ENCODE peak calls at places on chromosomes 11 and 22, in nine cellular contexts. One of them, this sample, is unnamed.

GRCh38 chr11:125448136-125448535 is 47.9 kb downstream of the FEZ1 start:
- DNase-seq in astrocyte of the cerebellum: peak
- DNase-seq in mammary epithelial cell: peak
- DNase-seq in GM20000: no peak
- DNase-seq in AG04450: no peak
- DNase-seq in omental fat pad: no peak
- DNase-seq in pancreas: no peak
- DNase-seq in PC-3: peak
- DNase-seq in K562: no peak
- DNase-seq in this sample: no peak

GRCh38 chr11:63893355-63893754 is 23.6 kb downstream of the RCOR2 start:
- DNase-seq in astrocyte of the cerebellum: no peak
- DNase-seq in mammary epithelial cell: no peak
- DNase-seq in GM20000: no peak
- DNase-seq in AG04450: no peak
- DNase-seq in omental fat pad: no peak
- DNase-seq in pancreas: no peak
- DNase-seq in PC-3: no peak
- DNase-seq in K562: no peak
- DNase-seq in this sample: no peak

GRCh38 chr22:30185129-30185528 is 61.4 kb downstream of the LIF start:
- DNase-seq in astrocyte of the cerebellum: no peak
- DNase-seq in mammary epithelial cell: no peak
- DNase-seq in GM20000: no peak
- DNase-seq in AG04450: no peak
- DNase-seq in omental fat pad: no peak
- DNase-seq in pancreas: no peak
- DNase-seq in PC-3: peak
- DNase-seq in K562: no peak
- DNase-seq in this sample: no peak

GRCh38 chr22:34414467-34415440 is 494.5 kb upstream of the LARGE1 start:
- DNase-seq in astrocyte of the cerebellum: no peak
- DNase-seq in mammary epithelial cell: peak
- DNase-seq in GM20000: peak
- DNase-seq in AG04450: no peak
- DNase-seq in omental fat pad: no peak
- DNase-seq in pancreas: peak
- DNase-seq in PC-3: peak
- DNase-seq in K562: peak
- DNase-seq in this sample: no peak

GRCh38 chr11:44814881-44815592 is 88.3 kb downstream of the TSPAN18 start:
- DNase-seq in astrocyte of the cerebellum: peak
- DNase-seq in mammary epithelial cell: no peak
- DNase-seq in GM20000: no peak
- DNase-seq in AG04450: no peak
- DNase-seq in omental fat pad: no peak
- DNase-seq in pancreas: no peak
- DNase-seq in PC-3: no peak
- DNase-seq in K562: no peak
- DNase-seq in this sample: peak

GRCh38 chr22:23791737-23792645 is 5.2 kb downstream of the SMARCB1 start:
- DNase-seq in astrocyte of the cerebellum: no peak
- DNase-seq in mammary epithelial cell: no peak
- DNase-seq in GM20000: peak
- DNase-seq in AG04450: no peak
- DNase-seq in omental fat pad: no peak
- DNase-seq in pancreas: no peak
- DNase-seq in PC-3: no peak
- DNase-seq in K562: no peak
- DNase-seq in this sample: no peak

GRCh38 chr11:26584818-26585217 is 12.8 kb upstream of the MUC15 start:
- DNase-seq in astrocyte of the cerebellum: no peak
- DNase-seq in mammary epithelial cell: peak
- DNase-seq in GM20000: no peak
- DNase-seq in AG04450: no peak
- DNase-seq in omental fat pad: no peak
- DNase-seq in pancreas: no peak
- DNase-seq in PC-3: no peak
- DNase-seq in K562: no peak
- DNase-seq in this sample: no peak

GRCh38 chr22:46746620-46747019 is 8.6 kb upstream of the CERK start:
- DNase-seq in astrocyte of the cerebellum: no peak
- DNase-seq in mammary epithelial cell: no peak
- DNase-seq in GM20000: no peak
- DNase-seq in AG04450: no peak
- DNase-seq in omental fat pad: no peak
- DNase-seq in pancreas: peak
- DNase-seq in PC-3: no peak
- DNase-seq in K562: no peak
- DNase-seq in this sample: no peak

GRCh38 chr11:47201015-47201414 is 13.8 kb upstream of the DDB2 start:
- DNase-seq in astrocyte of the cerebellum: no peak
- DNase-seq in mammary epithelial cell: no peak
- DNase-seq in GM20000: no peak
- DNase-seq in AG04450: no peak
- DNase-seq in omental fat pad: no peak
- DNase-seq in pancreas: no peak
- DNase-seq in PC-3: no peak
- DNase-seq in K562: peak
- DNase-seq in this sample: no peak

GRCh38 chr22:36048911-36049677 is 20.5 kb upstream of the RBFOX2 start:
- DNase-seq in astrocyte of the cerebellum: no peak
- DNase-seq in mammary epithelial cell: peak
- DNase-seq in GM20000: no peak
- DNase-seq in AG04450: no peak
- DNase-seq in omental fat pad: no peak
- DNase-seq in pancreas: peak
- DNase-seq in PC-3: peak
- DNase-seq in K562: peak
- DNase-seq in this sample: peak

GRCh38 chr11:120977470-120977869 is 46.4 kb upstream of the TBCEL start:
- DNase-seq in astrocyte of the cerebellum: peak
- DNase-seq in mammary epithelial cell: peak
- DNase-seq in GM20000: no peak
- DNase-seq in AG04450: no peak
- DNase-seq in omental fat pad: no peak
- DNase-seq in pancreas: no peak
- DNase-seq in PC-3: peak
- DNase-seq in K562: no peak
- DNase-seq in this sample: peak

DNA sequence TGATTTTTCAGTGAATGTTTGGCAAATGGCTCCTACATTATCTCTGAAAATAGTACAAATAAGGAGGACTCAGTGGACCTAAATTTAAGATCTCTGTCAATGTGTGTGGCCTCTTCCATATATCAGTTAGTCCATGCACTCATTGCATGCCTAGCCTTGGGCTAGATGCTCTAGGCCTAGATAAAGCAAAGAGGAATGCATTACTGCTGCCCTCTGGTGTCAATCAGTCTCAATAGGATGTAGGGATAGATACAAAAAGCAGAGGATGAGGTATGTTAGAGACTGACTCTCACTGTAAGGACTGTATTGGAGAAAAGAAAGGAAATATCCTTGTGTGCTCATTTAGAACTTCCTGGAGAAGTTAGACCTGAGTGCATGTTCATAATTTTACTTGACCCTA is 42.0 kb downstream of the MS4A2 start:
- DNase-seq in astrocyte of the cerebellum: no peak
- DNase-seq in mammary epithelial cell: peak
- DNase-seq in GM20000: peak
- DNase-seq in AG04450: no peak
- DNase-seq in omental fat pad: no peak
- DNase-seq in pancreas: peak
- DNase-seq in PC-3: peak
- DNase-seq in K562: peak
- DNase-seq in this sample: peak
- TF ChIP-seq CTCF in astrocyte of the cerebellum: no peak
- TF ChIP-seq CTCF in mammary epithelial cell: peak
- TF ChIP-seq CTCF in GM20000: no peak
- TF ChIP-seq CTCF in AG04450: no peak
- TF ChIP-seq CTCF in omental fat pad: no peak
- TF ChIP-seq CTCF in pancreas: peak
- TF ChIP-seq CTCF in PC-3: peak
- TF ChIP-seq CTCF in K562: peak
- TF ChIP-seq CTCF in this sample: peak

GRCh38 chr11:117098269-117099231 is at the start of gene SIK3:
- DNase-seq in astrocyte of the cerebellum: peak
- DNase-seq in mammary epithelial cell: peak
- DNase-seq in GM20000: peak
- DNase-seq in AG04450: peak
- DNase-seq in omental fat pad: peak
- DNase-seq in pancreas: peak
- DNase-seq in PC-3: peak
- DNase-seq in K562: peak
- DNase-seq in this sample: peak
- TF ChIP-seq CTCF in astrocyte of the cerebellum: peak
- TF ChIP-seq CTCF in mammary epithelial cell: peak
- TF ChIP-seq CTCF in GM20000: peak
- TF ChIP-seq CTCF in AG04450: peak
- TF ChIP-seq CTCF in omental fat pad: no peak
- TF ChIP-seq CTCF in pancreas: no peak
- TF ChIP-seq CTCF in PC-3: no peak
- TF ChIP-seq CTCF in K562: peak
- TF ChIP-seq CTCF in this sample: peak

DNA sequence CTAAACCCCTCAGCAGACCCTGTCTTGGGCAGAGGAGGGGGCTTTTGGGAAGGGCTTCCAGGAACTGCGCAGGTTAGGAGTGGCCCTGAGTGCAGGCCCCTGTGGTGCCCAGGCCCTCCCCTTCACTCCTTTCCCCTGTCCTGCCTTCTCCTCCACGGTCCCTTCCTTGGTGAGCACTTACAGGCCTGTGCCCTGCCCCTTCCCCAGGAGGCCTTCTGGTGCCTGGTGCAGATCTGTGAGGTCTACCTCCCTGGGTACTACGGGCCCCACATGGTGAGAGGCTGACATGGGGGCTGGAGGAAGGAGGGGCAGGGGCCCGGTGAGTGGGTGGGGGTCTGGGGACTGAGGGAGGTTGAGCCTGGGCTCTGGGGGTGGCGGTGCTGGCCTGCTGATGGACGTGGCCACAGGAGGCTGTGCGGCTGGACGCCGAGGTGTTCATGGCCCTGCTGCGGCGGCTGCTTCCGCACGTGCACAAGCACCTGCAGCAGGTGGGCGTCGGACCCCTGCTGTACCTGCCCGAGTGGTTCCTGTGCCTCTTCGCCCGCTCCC is 2.6 kb downstream of the TBC1D10C start:
- DNase-seq in astrocyte of the cerebellum: no peak
- DNase-seq in mammary epithelial cell: no peak
- DNase-seq in GM20000: no peak
- DNase-seq in AG04450: no peak
- DNase-seq in omental fat pad: no peak
- DNase-seq in pancreas: no peak
- DNase-seq in PC-3: no peak
- DNase-seq in K562: no peak
- DNase-seq in this sample: no peak
- TF ChIP-seq CTCF in astrocyte of the cerebellum: no peak
- TF ChIP-seq CTCF in mammary epithelial cell: no peak
- TF ChIP-seq CTCF in GM20000: no peak
- TF ChIP-seq CTCF in AG04450: no peak
- TF ChIP-seq CTCF in omental fat pad: no peak
- TF ChIP-seq CTCF in pancreas: no peak
- TF ChIP-seq CTCF in PC-3: no peak
- TF ChIP-seq CTCF in K562: no peak
- TF ChIP-seq CTCF in this sample: no peak

GRCh38 chr22:37654556-37655251 is 3.8 kb upstream of the PDXP start:
- DNase-seq in astrocyte of the cerebellum: no peak
- DNase-seq in mammary epithelial cell: no peak
- DNase-seq in GM20000: no peak
- DNase-seq in AG04450: no peak
- DNase-seq in omental fat pad: no peak
- DNase-seq in pancreas: no peak
- DNase-seq in PC-3: no peak
- DNase-seq in K562: no peak
- DNase-seq in this sample: no peak
- TF ChIP-seq CTCF in astrocyte of the cerebellum: no peak
- TF ChIP-seq CTCF in mammary epithelial cell: no peak
- TF ChIP-seq CTCF in GM20000: no peak
- TF ChIP-seq CTCF in AG04450: no peak
- TF ChIP-seq CTCF in omental fat pad: no peak
- TF ChIP-seq CTCF in pancreas: no peak
- TF ChIP-seq CTCF in PC-3: no peak
- TF ChIP-seq CTCF in K562: no peak
- TF ChIP-seq CTCF in this sample: no peak

DNA sequence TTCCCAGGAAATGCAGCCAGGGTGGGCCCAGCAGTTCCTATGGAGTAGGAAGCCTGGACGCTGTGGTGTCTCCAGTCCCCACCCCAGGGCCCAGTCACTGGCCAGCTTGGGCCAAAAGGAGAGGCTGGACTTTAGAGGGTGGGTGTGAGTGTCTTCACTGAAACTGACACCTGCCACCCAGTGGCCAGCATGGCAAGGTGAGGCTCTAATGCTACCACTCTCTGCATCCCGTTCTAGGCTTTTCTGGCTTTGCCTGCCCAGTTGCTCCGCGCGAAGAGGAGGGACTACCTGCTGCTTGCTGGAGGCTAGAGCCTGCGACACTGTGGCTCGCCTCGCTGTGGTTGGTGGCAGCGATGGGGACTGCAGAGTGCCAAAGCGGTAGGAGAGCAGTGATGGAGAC is 35.4 kb downstream of the C22orf42 start:
- DNase-seq in astrocyte of the cerebellum: no peak
- DNase-seq in mammary epithelial cell: no peak
- DNase-seq in GM20000: no peak
- DNase-seq in AG04450: no peak
- DNase-seq in omental fat pad: no peak
- DNase-seq in pancreas: no peak
- DNase-seq in PC-3: peak
- DNase-seq in K562: no peak
- DNase-seq in this sample: peak
- TF ChIP-seq CTCF in astrocyte of the cerebellum: no peak
- TF ChIP-seq CTCF in mammary epithelial cell: peak
- TF ChIP-seq CTCF in GM20000: no peak
- TF ChIP-seq CTCF in AG04450: no peak
- TF ChIP-seq CTCF in omental fat pad: no peak
- TF ChIP-seq CTCF in pancreas: no peak
- TF ChIP-seq CTCF in PC-3: peak
- TF ChIP-seq CTCF in K562: no peak
- TF ChIP-seq CTCF in this sample: no peak

DNA sequence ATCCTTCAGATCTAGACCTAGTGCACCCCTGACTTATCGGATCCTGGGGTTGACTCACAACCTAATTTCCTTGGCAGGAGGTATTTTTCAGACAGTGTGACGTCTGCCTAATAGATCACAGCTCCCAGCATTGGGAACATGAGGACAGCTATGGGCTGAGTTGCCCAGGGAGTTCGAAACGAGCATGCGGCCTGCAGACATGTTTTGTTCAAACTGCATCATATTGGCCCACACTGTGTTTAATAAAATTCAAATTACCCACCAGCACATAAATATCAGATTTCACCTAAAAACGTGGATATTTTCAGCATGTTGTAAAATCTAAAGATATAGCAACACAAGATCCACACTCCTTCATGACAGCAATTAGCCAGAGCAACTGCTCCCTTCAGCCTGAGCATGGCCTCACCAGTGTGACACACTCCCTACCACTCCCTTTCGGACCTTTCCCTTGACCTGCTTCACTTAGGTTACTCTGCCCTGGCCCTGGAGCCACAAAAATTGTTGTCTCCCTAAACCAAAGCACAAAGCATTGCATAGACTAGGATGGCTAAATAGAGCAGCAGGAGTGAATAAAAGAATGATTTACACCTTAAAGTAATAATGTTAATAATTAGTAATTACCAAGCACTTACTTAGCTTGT is 53.6 kb upstream of the USP47 start:
- DNase-seq in astrocyte of the cerebellum: no peak
- DNase-seq in mammary epithelial cell: no peak
- DNase-seq in GM20000: no peak
- DNase-seq in AG04450: no peak
- DNase-seq in omental fat pad: no peak
- DNase-seq in pancreas: no peak
- DNase-seq in PC-3: no peak
- DNase-seq in K562: no peak
- DNase-seq in this sample: no peak
- TF ChIP-seq CTCF in astrocyte of the cerebellum: no peak
- TF ChIP-seq CTCF in mammary epithelial cell: no peak
- TF ChIP-seq CTCF in GM20000: no peak
- TF ChIP-seq CTCF in AG04450: no peak
- TF ChIP-seq CTCF in omental fat pad: no peak
- TF ChIP-seq CTCF in pancreas: no peak
- TF ChIP-seq CTCF in PC-3: no peak
- TF ChIP-seq CTCF in K562: no peak
- TF ChIP-seq CTCF in this sample: no peak

This sample was measured in MCF 10A.